ENCODE peak calls at places on chromosomes 3 and 15, in six cellular contexts. G, S, J, T, Z and N are unnamed samples.

GRCh38 chr3:30081904-30082303 is 524.5 kb upstream of the TGFBR2 start:
- DNase-seq in G (no peak), S (peak; percentile 97), J (peak; percentile 73), T (no peak), Z (no peak), N (no peak)

GRCh38 chr3:9172851-9173320 is 76.6 kb downstream of the SRGAP3 start:
- DNase-seq in G (no peak), S (no peak), J (no peak), T (peak; percentile 10), Z (no peak), N (no peak)

GRCh38 chr15:57134877-57135276 is 216.4 kb downstream of the TCF12 start:
- DNase-seq in G (no peak), S (no peak), J (no peak), T (peak; percentile 44), Z (no peak), N (no peak)

GRCh38 chr3:56899851-56900250 is 98.1 kb upstream of the ARHGEF3 start:
- DNase-seq in G (no peak), S (no peak), J (no peak), T (no peak), Z (no peak), N (no peak)

GRCh38 chr15:52783191-52783829 is 6.8 kb downstream of the ONECUT1 start:
- DNase-seq in G (no peak), S (no peak), J (no peak), T (no peak), Z (no peak), N (no peak)

GRCh38 chr3:13141991-13142412 is 68.8 kb upstream of the IQSEC1 start:
- DNase-seq in G (no peak), S (no peak), J (no peak), T (peak; percentile 12), Z (no peak), N (no peak)

GRCh38 chr3:21778715-21779114 is 27.7 kb upstream of the ZNF385D start:
- DNase-seq in G (no peak), S (no peak), J (no peak), T (no peak), Z (no peak), N (no peak)

GRCh38 chr3:62597481-62597880 is 224.1 kb upstream of the FEZF2 start:
- DNase-seq in G (no peak), S (no peak), J (no peak), T (no peak), Z (no peak), N (no peak)

GRCh38 chr15:77506311-77507150 is 85.8 kb downstream of the HMG20A start:
- DNase-seq in G (peak; percentile 69), S (peak; percentile 54), J (peak; percentile 76), T (no peak), Z (no peak), N (no peak)

GRCh38 chr15:57503051-57503702 is 88.5 kb upstream of the MYZAP start:
- DNase-seq in G (no peak), S (no peak), J (no peak), T (no peak), Z (no peak), N (no peak)

GRCh38 chr3:195153653-195154052 is 117.3 kb downstream of the XXYLT1 start:
- DNase-seq in G (no peak), S (no peak), J (no peak), T (no peak), Z (no peak), N (no peak)

GRCh38 chr3:195156286-195156890 is 114.6 kb downstream of the XXYLT1 start:
- DNase-seq in G (no peak), S (no peak), J (no peak), T (no peak), Z (no peak), N (no peak)

GRCh38 chr3:195154111-195154791 is 116.7 kb downstream of the XXYLT1 start:
- DNase-seq in G (no peak), S (no peak), J (no peak), T (peak; percentile 71), Z (no peak), N (no peak)

GRCh38 chr3:195155842-195156241 is 115.1 kb downstream of the XXYLT1 start:
- DNase-seq in G (no peak), S (no peak), J (no peak), T (no peak), Z (no peak), N (no peak)

GRCh38 chr3:195154793-195155535 is 116.0 kb downstream of the XXYLT1 start:
- DNase-seq in G (peak; percentile 71), S (peak; percentile 85), J (peak; percentile 82), T (peak; percentile 91), Z (peak; percentile 85), N (peak; percentile 91)
- H3K4me3 ChIP-seq in G (no peak overlapping the region), S (no peak overlapping the region), J (no peak overlapping the region), T (no peak overlapping the region), Z (no peak overlapping the region), N (no peak overlapping the region)

GRCh38 chr15:28955686-28956421 is 70.1 kb downstream of the APBA2 start:
- DNase-seq in G (no peak), S (no peak), J (no peak), T (peak; percentile 21), Z (peak; percentile 59), N (no peak)

GRCh38 chr15:28956491-28956890 is 70.7 kb downstream of the APBA2 start:
- DNase-seq in G (no peak), S (no peak), J (no peak), T (no peak), Z (no peak), N (no peak)

GRCh38 chr15:28955160-28955502 is 69.4 kb downstream of the APBA2 start:
- DNase-seq in G (no peak), S (peak; percentile 13), J (no peak), T (no peak), Z (peak; percentile 46), N (peak; percentile 85)

GRCh38 chr15:28959326-28959725 is 73.6 kb downstream of the APBA2 start:
- DNase-seq in G (no peak), S (no peak), J (no peak), T (no peak), Z (no peak), N (no peak)

DNA sequence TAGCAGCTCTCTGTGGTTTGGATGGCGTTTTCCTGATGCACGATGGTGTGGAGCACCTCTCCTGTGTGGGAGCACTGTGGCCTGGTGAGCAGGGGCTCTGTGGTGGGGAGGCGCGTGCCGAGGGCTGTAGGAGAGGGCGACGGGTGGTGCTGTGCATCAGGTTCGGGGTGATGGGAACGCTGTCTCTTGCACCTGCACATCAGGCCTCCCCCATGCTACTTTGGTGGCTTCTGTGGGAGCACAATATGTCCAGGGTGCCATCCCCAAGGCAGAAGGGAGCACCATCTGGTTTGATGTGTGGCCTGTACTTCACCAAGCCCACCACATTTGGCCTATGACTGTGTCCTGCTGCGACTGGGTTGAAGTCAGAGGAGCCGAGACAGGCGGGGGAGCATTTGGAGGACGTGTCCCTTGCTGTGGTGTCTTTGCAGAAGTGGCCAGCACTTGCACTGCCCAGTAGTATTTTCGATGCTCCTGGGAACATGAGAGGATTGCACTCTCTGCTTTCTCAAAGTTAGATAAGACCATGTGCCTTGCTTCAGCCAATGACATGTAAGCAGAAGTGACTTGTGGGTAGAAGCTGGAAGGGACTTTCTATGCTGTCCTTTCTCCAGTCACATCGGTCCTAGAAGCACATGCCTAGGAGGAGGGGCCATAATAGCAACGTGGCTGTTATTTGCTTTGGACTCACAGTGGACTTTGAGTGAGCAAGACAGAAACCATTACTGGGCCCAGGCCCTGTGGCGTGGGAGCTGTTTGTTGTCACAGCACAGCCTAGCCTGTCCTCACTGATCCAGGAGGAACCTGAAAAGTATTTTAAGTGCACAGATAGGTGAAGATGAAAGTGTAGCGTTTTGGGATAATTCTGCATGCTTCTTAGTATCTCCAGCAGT is 72.1 kb downstream of the APBA2 start:
- DNase-seq in G (no peak), S (no peak), J (no peak), T (no peak), Z (no peak), N (no peak)
- H3K4me3 ChIP-seq in G (no peak overlapping the region), S (no peak overlapping the region), J (no peak overlapping the region), T (no peak overlapping the region), Z (no peak overlapping the region), N (no peak overlapping the region)

GRCh38 chr3:133600682-133601081 is 27.2 kb downstream of the CDV3 start:
- DNase-seq in G (no peak), S (no peak), J (no peak), T (no peak), Z (no peak), N (no peak)
- H3K4me3 ChIP-seq in G (no peak overlapping the region), S (no peak overlapping the region), J (no peak overlapping the region), T (no peak overlapping the region), Z (no peak overlapping the region), N (no peak overlapping the region)

DNA sequence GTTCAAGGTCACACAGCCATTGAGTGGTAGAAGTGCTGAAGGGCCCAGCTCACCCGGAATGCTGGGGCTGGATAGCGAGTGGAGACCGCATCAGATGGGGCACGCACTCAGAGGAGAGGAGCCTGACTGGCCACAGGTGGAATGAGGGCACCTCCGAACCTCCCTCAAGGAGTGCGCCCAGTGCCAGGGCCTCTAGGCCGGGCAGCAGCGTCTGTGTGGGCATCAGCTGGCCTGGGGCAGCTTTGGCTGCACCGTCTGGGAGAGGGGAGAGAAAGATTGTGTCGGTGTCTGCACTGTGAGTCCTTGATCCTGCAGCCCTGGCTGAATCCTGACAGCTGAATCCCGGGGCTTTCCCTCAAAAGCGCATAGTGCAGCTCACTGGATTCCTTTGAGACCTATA is 677 bp downstream of the ANKDD1A start:
- DNase-seq in G (no peak), S (no peak), J (no peak), T (no peak), Z (no peak), N (no peak)
- H3K4me3 ChIP-seq in G (peak overlapping the region; percentile 37), S (no peak overlapping the region), J (no peak overlapping the region), T (no peak overlapping the region), Z (no peak overlapping the region), N (peak overlapping the region; percentile 60)

GRCh38 chr15:100973351-100974034 is 54.3 kb downstream of the LRRK1 start:
- DNase-seq in G (no peak), S (peak; percentile 29), J (peak; percentile 52), T (no peak), Z (no peak), N (no peak)
- H3K4me3 ChIP-seq in G (no peak overlapping the region), S (peak overlapping the region; percentile 38), J (no peak overlapping the region), T (no peak overlapping the region), Z (no peak overlapping the region), N (peak overlapping the region; percentile 35)

DNA sequence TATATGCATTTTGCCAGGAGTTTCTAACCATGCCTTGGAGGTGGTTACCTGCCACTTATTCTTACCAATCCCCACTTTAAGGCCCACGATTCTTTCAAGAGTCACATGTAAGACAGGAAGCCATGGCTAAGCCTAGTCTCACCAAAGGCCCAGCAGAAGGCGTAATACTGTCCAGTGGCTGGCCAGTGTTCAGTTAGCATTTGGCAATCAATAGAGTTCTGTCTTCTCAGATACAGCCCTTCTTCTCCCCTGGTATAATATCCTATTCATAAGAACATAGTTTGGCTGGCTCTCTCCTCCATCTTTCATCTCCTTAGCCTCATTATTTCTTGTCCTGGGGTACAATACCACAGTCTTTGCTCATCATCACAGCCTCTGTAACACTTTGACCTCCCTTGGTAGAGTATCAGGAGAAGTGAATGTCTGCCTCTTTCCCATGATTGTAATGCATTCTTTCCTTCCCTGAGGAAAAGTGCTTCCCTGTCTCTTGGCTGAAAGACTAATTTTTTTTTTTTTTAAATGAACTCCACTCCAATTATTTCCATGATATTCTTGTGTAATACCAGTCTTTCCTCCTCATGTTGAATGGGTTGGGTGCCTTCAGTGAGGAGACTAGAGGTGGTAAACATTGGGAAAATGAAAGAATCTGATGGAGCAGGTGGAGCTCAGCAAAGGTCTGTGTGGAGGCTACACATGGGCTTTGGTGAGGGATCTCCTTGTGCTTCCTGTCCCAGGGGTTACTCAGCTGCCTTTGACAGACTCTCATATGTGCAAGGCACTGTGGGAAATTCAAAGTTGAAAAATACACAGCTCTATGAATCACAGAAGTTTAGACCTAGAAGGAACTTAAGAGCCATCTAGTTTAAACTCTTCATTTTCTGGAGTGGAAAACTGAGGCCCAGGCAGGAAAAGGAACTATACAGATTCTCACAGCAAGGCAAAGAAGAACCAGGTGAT is 218.2 kb downstream of the P3H2 start:
- DNase-seq in G (no peak), S (no peak), J (no peak), T (peak; percentile 16), Z (no peak), N (peak; percentile 58)
- H3K4me3 ChIP-seq in G (no peak overlapping the region), S (no peak overlapping the region), J (no peak overlapping the region), T (no peak overlapping the region), Z (no peak overlapping the region), N (no peak overlapping the region)

GRCh38 chr3:184466413-184466960 is 86.6 kb downstream of the CHRD start:
- DNase-seq in G (no peak), S (peak; percentile 39), J (peak; percentile 44), T (peak; percentile 66), Z (no peak), N (no peak)
- H3K4me3 ChIP-seq in G (no peak overlapping the region), S (no peak overlapping the region), J (no peak overlapping the region), T (no peak overlapping the region), Z (no peak overlapping the region), N (no peak overlapping the region)